ENCODE peak calls at places on chromosomes 5 and 9, in five cellular contexts. P is A549, G is ovary, D is testis, L is stomach. H is an unnamed sample.

GRCh38 chr5:77643654-77644404 is 5.3 kb upstream of the OTP start:
- DNase-seq in L (no peak), G (no peak), D (no peak), P (no peak), H (no peak)

GRCh38 chr9:122179690-122180074 is 20.0 kb downstream of the MORN5 start:
- DNase-seq in D (no peak), P (no peak), G (no peak), L (no peak), H (no peak)

GRCh38 chr9:2755285-2755684 is 38.0 kb downstream of the KCNV2 start:
- DNase-seq in P (no peak), D (no peak), G (no peak), L (no peak), H (no peak)

GRCh38 chr5:35899805-35900204 is 38.6 kb downstream of the CAPSL start:
- DNase-seq in D (no peak), G (no peak), L (no peak), P (no peak), H (no peak)

GRCh38 chr5:151775025-151775606 is 3.4 kb downstream of the G3BP1 start:
- DNase-seq in D (no peak), P (no peak), G (no peak), L (no peak), H (no peak)

GRCh38 chr5:126676195-126676624 is 75.5 kb downstream of the PHAX start:
- DNase-seq in D (peak; percentile 62), L (peak; percentile 57), G (peak; percentile 66), P (peak; percentile 89), H (no peak)

GRCh38 chr5:133149333-133149732 is 97.5 kb downstream of the HSPA4 start:
- DNase-seq in P (no peak), D (no peak), G (no peak), L (no peak), H (no peak)

GRCh38 chr5:78699565-78700143 is 51.1 kb upstream of the LHFPL2 start:
- DNase-seq in G (no peak), P (peak; percentile 76), L (peak; percentile 57), D (no peak), H (no peak)

GRCh38 chr5:115452083-115452482 is 92.5 kb downstream of the FEM1C start:
- DNase-seq in L (no peak), D (no peak), P (no peak), G (no peak), H (no peak)

GRCh38 chr5:90602681-90603080 is 44.1 kb downstream of the ADGRV1 start:
- DNase-seq in P (no peak), G (no peak), D (no peak), L (no peak), H (no peak)

GRCh38 chr5:170151105-170151831 is 45.6 kb downstream of the FOXI1 start:
- DNase-seq in D (peak; percentile 55), P (peak; percentile 84), G (no peak), L (no peak), H (no peak)

GRCh38 chr5:113233606-113234005 is 201.2 kb downstream of the TSSK1B start:
- DNase-seq in L (no peak), P (no peak), D (no peak), G (no peak), H (no peak)

GRCh38 chr9:137312852-137313325 is 10.8 kb upstream of the NRARP start:
- DNase-seq in P (no peak), G (no peak), L (no peak), D (no peak), H (peak; percentile 68)

GRCh38 chr9:124060844-124061605 is 49.5 kb downstream of the LHX2 start:
- DNase-seq in L (no peak), P (no peak), D (no peak), G (no peak), H (no peak)

GRCh38 chr5:30401479-30402058 is 791.9 kb upstream of the CDH6 start:
- DNase-seq in P (no peak), G (no peak), L (peak; percentile 34), D (peak; percentile 81), H (no peak)

GRCh38 chr9:10479172-10479571 is 133.6 kb downstream of the PTPRD start:
- DNase-seq in P (no peak), L (no peak), G (no peak), D (no peak), H (no peak)

GRCh38 chr9:20670395-20670794 is 13.7 kb upstream of the FOCAD start:
- DNase-seq in L (no peak), D (no peak), P (no peak), G (no peak), H (no peak)

GRCh38 chr9:75889977-75890540 is 414 bp upstream of the PCSK5 start:
- DNase-seq in G (peak; percentile 76), D (peak; percentile 70), L (peak; percentile 28), P (peak; percentile 44), H (no peak)

GRCh38 chr9:97440160-97440559 is 28.3 kb downstream of the TDRD7 start:
- DNase-seq in G (no peak), P (no peak), L (no peak), D (no peak), H (no peak)

GRCh38 chr5:98031926-98032325 is 741.5 kb upstream of the RGMB start:
- DNase-seq in P (no peak), L (no peak), D (no peak), G (no peak), H (no peak)

GRCh38 chr9:13267743-13268142 is 11.7 kb downstream of the MPDZ start:
- DNase-seq in P (peak; percentile 11), D (no peak), G (no peak), L (no peak), H (no peak)

GRCh38 chr5:135824541-135825041 is 9.9 kb upstream of the SLC25A48 start:
- DNase-seq in L (no peak), G (no peak), P (no peak), D (no peak), H (no peak)

GRCh38 chr9:36336511-36336910 is 63.6 kb downstream of the RNF38 start:
- DNase-seq in P (peak; percentile 28), D (no peak), L (no peak), G (no peak), H (no peak)

GRCh38 chr5:65055938-65056337 is 287.2 kb downstream of the CWC27 start:
- DNase-seq in G (no peak), P (no peak), L (no peak), D (no peak), H (no peak)

GRCh38 chr5:167759411-167759821 is 532.0 kb upstream of the WWC1 start:
- DNase-seq in G (no peak), D (no peak), P (peak; percentile 9), L (no peak), H (no peak)

GRCh38 chr5:10987881-10988504 is 227.0 kb upstream of the DAP start:
- DNase-seq in L (peak; percentile 73), P (peak; percentile 35), D (peak; percentile 82), G (peak; percentile 20), H (peak; percentile 82)

GRCh38 chr9:114348906-114349482 is 19.3 kb downstream of the ORM2 start:
- DNase-seq in D (peak; percentile 48), G (peak; percentile 66), P (peak; percentile 82), L (no peak), H (peak; percentile 92)

GRCh38 chr9:27539479-27540441 is 10.1 kb upstream of the MOB3B start:
- DNase-seq in D (no peak), P (no peak), L (no peak), G (peak; percentile 63), H (no peak)

GRCh38 chr5:175206651-175207050 is 237.3 kb downstream of the DRD1 start:
- DNase-seq in P (no peak), L (no peak), G (no peak), D (no peak), H (no peak)

GRCh38 chr9:98410185-98410697 is 154.8 kb upstream of the TBC1D2 start:
- DNase-seq in L (no peak), D (peak; percentile 33), P (no peak), G (no peak), H (no peak)

GRCh38 chr5:31573494-31573893 is 41.4 kb downstream of the C5orf22 start:
- DNase-seq in P (no peak), L (no peak), G (no peak), D (no peak), H (no peak)

GRCh38 chr5:32791536-32792240 is 80.6 kb downstream of the NPR3 start:
- DNase-seq in P (no peak), L (no peak), G (no peak), D (no peak), H (no peak)

GRCh38 chr5:154732212-154732611 is 23.0 kb upstream of the LARP1 start:
- DNase-seq in L (no peak), D (no peak), P (no peak), G (no peak), H (no peak)
- H3K4me1 ChIP-seq in L (no peaks in the 10 kb centered on the region), D (no peaks in the 10 kb centered on the region), P (peaks cover 6% of the 10 kb centered on the region), G (no peaks in the 10 kb centered on the region), H (peaks cover 3% of the 10 kb centered on the region)

GRCh38 chr9:132773093-132773492 is 102.8 kb downstream of the GTF3C4 start:
- DNase-seq in L (no peak), P (no peak), D (no peak), G (no peak), H (no peak)

GRCh38 chr9:132768932-132769894 is 98.9 kb downstream of the GTF3C4 start:
- DNase-seq in D (peak; percentile 60), G (peak; percentile 58), L (peak; percentile 63), P (peak; percentile 49), H (peak; percentile 83)

GRCh38 chr9:132770775-132771310 is 100.6 kb downstream of the GTF3C4 start:
- DNase-seq in P (no peak), G (no peak), L (no peak), D (no peak), H (no peak)

GRCh38 chr9:132773764-132774339 is 103.6 kb downstream of the GTF3C4 start:
- DNase-seq in L (no peak), G (no peak), D (no peak), P (no peak), H (no peak)

DNA sequence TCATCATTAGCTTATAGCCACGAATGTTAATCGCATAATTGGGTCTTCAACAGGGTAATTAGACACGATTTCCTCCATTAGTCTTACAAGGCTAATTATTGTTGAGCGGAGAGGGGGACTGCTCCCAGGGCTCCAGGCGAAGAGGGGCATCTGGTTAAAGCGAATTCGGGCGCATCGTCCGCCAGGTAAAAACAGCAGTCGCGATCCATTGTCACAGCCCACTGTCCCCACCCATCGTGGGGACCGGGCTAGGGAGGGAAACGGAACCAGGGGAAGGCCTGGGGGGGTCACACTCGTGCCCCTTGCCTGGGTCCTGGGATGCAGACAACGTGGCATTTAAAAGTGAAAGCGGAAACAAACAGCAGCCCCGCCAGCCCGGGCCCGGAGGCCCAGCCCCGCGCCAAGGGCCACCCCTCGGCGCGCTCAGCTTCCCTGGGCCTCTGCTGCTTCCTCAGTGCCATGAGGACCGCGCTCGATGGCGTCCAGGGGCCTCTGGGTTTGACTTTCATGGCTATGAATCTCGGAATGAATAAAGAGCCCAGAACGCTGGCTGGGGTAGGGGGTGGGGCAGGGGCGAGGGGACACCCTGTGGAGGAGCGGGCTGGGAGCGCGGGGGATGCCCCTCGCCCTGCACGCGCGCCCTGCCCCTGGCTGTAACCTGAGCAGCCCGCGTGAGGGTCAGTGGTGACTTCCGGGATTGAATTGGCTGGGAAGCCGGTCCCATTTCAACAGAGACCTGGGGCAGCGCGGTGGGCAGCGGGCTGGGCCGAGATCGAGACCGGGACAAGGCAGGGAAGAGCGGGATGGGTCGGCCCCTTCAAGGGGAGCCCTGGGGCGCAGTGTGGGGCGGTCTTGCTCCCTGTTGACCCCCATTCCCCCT is 99.9 kb downstream of the GTF3C4 start:
- DNase-seq in G (peak; percentile 69), D (peak; percentile 62), L (peak; percentile 78), P (peak; percentile 44), H (peak; percentile 93)
- TF ChIP-seq POLR2A in G (no peak), D (no peak), L (no peak), P (no peak), H (no peak)

GRCh38 chr5:177471610-177472356 is 1.7 kb downstream of the DBN1 start:
- DNase-seq in L (no peak), D (peak; percentile 57), G (peak; percentile 50), P (no peak), H (no peak)
- H3K4me1 ChIP-seq in L (peaks cover 74% of the 10 kb centered on the region), D (peaks cover 25% of the 10 kb centered on the region), G (peaks cover 21% of the 10 kb centered on the region), P (peaks cover 59% of the 10 kb centered on the region), H (peaks cover 10% of the 10 kb centered on the region)

GRCh38 chr9:4491621-4491975 is 1.3 kb downstream of the SLC1A1 start:
- DNase-seq in L (peak; percentile 31), G (no peak), P (no peak), D (no peak), H (no peak)
- TF ChIP-seq POLR2A in L (no peak), G (no peak), P (no peak), D (no peak), H (no peak)

H was measured in spleen.